ENCODE peak calls at places on chromosomes 3 and 15, in nine cellular contexts. N, S, R, V, X, O, P, Z and L are unnamed samples.

GRCh38 chr3:80564391-80564790 is 796.6 kb upstream of the ROBO1 start:
- DNase-seq in O (no peak), Z (no peak), P (no peak), X (no peak), N (no peak), S (no peak), V (no peak), R (no peak), L (no peak)

GRCh38 chr3:111621535-111621934 is 26.4 kb upstream of the ZBED2 start:
- DNase-seq in V (peak), N (peak), Z (no peak), X (peak), S (no peak), O (peak), P (peak), R (no peak), L (peak)

GRCh38 chr3:43286886-43287301 is 554 bp downstream of the SNRK start:
- DNase-seq in R (peak), V (peak), S (no peak), X (peak), Z (no peak), N (no peak), O (no peak), P (peak), L (no peak)

GRCh38 chr3:131317667-131318066 is 63.9 kb upstream of the NUDT16 start:
- DNase-seq in O (no peak), V (no peak), S (no peak), Z (no peak), N (no peak), X (no peak), R (no peak), P (no peak), L (no peak)

GRCh38 chr3:72336821-72337479 is 511.3 kb downstream of the SHQ1 start:
- DNase-seq in Z (peak), N (peak), P (peak), O (no peak), R (peak), X (peak), S (no peak), V (peak), L (peak)

GRCh38 chr3:7684193-7684592 is 817.4 kb upstream of the LMCD1 start:
- DNase-seq in N (no peak), O (no peak), X (no peak), P (no peak), R (no peak), V (no peak), Z (no peak), S (no peak), L (no peak)

GRCh38 chr3:79477242-79477641 is 290.6 kb downstream of the ROBO1 start:
- DNase-seq in N (no peak), P (no peak), R (no peak), X (no peak), Z (no peak), O (no peak), V (no peak), S (no peak), L (no peak)

GRCh38 chr3:175200391-175200790 is 341.3 kb downstream of the NAALADL2 start:
- DNase-seq in Z (no peak), P (no peak), X (no peak), N (no peak), S (no peak), O (no peak), V (no peak), R (peak), L (no peak)

GRCh38 chr15:80426316-80426715 is 22.1 kb downstream of the ARNT2 start:
- DNase-seq in X (no peak), O (no peak), N (no peak), V (no peak), Z (no peak), R (no peak), S (no peak), P (no peak), L (no peak)

GRCh38 chr15:33396457-33396856 is 85.7 kb downstream of the RYR3 start:
- DNase-seq in P (no peak), N (no peak), V (no peak), O (no peak), X (no peak), S (no peak), Z (no peak), R (no peak), L (no peak)

GRCh38 chr3:27431116-27431515 is 53.1 kb downstream of the SLC4A7 start:
- DNase-seq in Z (peak), S (no peak), R (peak), V (no peak), N (no peak), P (no peak), O (peak), X (peak), L (peak)

GRCh38 chr15:57537072-57537471 is 54.6 kb upstream of the MYZAP start:
- DNase-seq in R (peak), X (peak), V (peak), S (no peak), O (peak), P (peak), Z (no peak), N (no peak), L (peak)

DNA sequence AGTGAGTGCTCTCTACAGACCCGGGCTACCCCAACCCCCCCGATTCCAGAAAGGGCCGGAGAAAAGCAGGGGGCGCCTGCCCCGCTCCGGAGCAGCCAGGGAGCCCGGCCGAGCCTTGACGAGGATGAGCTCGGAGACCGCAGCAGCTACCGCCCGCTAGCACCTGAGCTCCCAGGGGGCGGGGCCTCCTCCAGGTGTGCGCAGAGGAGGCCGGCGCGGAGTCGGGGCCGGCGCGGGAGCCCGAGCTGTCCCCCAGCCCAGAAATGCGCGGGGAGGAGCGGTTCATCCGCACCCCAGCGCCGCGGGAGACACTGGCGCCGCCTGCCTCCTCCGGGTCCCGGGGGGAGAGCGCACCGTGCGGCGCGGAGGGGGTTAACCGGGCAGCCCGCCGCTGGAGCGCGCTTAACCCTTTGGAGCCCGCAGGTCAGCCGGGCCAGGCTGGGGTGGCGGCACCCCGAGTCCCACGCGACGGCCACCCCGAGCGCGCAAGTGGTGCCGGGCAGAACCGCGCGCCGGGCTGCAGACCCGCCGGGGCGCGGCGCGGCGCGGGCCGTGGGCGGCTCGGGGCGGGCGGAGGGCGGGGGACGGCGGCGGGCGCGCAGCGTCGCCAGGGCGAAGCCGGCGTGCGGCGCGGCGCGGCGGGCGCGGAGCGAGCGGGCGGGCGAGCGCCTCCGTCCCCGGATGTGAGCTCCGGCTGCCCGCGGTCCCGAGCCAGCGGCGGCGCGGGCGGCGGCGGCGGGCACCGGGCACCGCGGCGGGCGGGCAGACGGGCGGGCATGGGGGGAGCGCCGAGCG is at the start of gene CACNA1D:
- DNase-seq in V (peak), Z (no peak), S (no peak), R (peak), N (no peak), O (peak), P (peak), X (no peak), L (peak)
- TF ChIP-seq EZH2 in V (no peak), Z (peak), S (no peak), R (peak), N (no peak), O (no peak), P (peak), X (peak), L (no peak)

DNA sequence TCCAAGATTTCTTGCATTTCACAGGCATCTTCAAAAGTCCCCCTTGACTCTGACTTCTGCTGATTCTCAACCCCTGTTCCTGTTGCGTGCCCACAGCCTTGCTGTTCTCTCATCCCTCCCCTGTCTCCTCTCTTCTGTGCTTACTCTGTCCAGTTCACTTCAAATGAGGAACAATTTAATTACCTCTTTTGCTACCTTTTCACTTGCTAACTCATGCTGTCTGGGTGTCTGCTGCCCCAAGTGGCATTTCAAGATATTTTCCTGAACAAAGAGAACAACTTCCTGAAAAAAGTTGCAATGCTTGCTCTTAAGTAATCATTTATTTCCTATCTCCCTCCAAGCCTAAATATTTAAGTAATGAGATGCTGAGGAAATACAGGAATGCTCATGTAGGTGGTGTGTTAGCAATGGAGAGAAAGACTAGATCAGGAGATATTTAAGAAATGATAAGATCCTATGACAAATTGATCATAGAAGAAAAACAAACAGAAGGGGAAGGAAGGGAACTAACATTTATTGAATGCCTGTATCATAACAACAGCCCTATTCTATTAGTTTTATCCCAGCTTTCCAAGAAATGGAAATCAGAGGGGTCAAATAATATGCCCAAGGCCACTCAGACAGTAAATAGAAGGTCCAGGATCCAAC is 42.2 kb downstream of the SV2B start:
- DNase-seq in V (peak), X (peak), R (no peak), P (peak), S (no peak), N (no peak), Z (no peak), O (no peak), L (no peak)
- TF ChIP-seq CTCF in V (peak), X (peak), R (peak), P (peak), S (peak), N (peak), Z (peak), O (peak), L (peak)

DNA sequence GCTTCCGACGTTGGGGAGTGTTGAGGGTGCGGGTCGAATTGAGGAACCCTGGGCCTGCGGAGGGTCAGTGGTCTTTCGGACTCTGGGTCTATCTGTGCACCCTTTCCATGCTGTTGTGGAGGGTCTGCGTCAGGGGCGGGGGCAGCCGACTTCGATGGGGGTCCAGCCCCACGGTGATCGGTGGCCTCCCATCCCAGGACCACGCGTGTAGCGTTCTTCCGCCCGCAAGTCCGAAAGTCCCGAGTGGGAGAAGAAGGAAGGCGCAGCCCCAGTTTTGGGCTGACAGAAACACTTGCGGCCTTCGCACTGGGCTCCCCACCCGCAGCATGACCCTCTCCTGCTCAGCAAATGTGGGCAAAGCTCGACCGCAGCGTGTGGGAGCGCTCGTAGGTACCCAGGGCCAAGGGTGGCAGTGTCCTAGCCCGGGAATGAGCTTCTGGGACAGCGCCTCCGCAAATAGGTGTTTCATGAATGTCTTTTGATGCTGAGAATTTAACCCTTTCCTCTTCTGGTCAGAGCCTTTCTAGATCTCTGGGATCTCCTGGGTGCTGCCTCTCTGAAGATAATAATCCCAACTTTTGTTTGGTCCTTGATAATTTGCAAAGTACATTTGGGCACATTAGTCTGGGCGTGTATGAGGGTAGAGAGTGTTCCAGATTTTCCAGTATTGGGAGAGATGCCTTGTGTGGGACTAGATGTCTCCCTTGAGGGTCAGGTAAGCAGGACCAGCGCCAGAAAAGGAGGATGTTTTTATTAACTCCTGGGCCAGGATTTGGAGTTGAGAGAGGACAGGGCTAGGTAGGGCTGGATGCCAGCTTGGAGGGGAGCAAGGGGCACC is 2.3 kb upstream of the DLL4 start:
- DNase-seq in X (no peak), V (peak), N (no peak), S (no peak), O (no peak), Z (no peak), R (no peak), P (no peak), L (no peak)
- TF ChIP-seq EZH2 in X (no peak), V (peak), N (no peak), S (peak), O (no peak), Z (peak), R (peak), P (peak), L (no peak)

DNA sequence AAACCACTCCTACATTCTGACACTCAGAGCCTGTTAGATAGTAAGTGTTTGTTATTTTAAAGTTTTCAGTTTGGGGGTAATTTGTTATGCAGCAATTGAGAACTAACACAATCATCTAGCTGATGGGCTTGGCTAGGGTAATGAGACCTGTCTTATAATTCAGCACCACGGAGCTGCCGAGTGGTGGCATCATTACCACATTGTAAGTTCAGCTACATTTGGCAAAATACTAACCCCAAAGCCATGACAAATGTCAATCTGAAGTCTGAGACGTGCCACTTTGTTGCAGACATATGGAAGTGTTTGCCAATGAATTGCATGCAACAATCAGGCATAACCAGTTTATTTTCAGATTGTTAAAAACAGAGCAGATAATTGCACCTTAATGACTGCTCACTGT is 52.7 kb downstream of the KLHL6 start:
- DNase-seq in O (no peak), P (no peak), S (no peak), X (peak), N (no peak), R (peak), V (no peak), Z (no peak), L (no peak)
- TF ChIP-seq CTCF in O (peak), P (peak), S (no peak), X (peak), N (peak), R (peak), V (no peak), Z (no peak), L (no peak)

GRCh38 chr3:126375835-126376331 is 18.7 kb upstream of the KLF15 start:
- DNase-seq in V (no peak), S (no peak), N (no peak), P (no peak), O (no peak), X (no peak), R (no peak), Z (no peak), L (no peak)

GRCh38 chr3:126376464-126376863 is 18.2 kb upstream of the CFAP100 start:
- DNase-seq in R (no peak), S (no peak), Z (no peak), N (no peak), P (no peak), X (no peak), O (no peak), V (no peak), L (no peak)

GRCh38 chr3:126377211-126377610 is 17.5 kb upstream of the CFAP100 start:
- DNase-seq in O (no peak), P (no peak), R (no peak), X (no peak), S (no peak), V (no peak), Z (no peak), N (no peak), L (no peak)

GRCh38 chr3:126378341-126378751 is 16.4 kb upstream of the CFAP100 start:
- DNase-seq in P (no peak), R (no peak), X (no peak), N (no peak), Z (no peak), O (no peak), S (no peak), V (no peak), L (no peak)

GRCh38 chr3:126380011-126380768 is 14.5 kb upstream of the CFAP100 start:
- DNase-seq in N (no peak), S (no peak), P (no peak), Z (no peak), X (no peak), V (peak), R (no peak), O (no peak), L (no peak)
- TF ChIP-seq EZH2 in N (no peak), S (no peak), P (no peak), Z (no peak), X (no peak), V (no peak), R (no peak), O (no peak), L (no peak)

GRCh38 chr3:190017575-190018288 is 103.0 kb downstream of the P3H2 start:
- DNase-seq in V (peak), O (peak), S (no peak), Z (no peak), N (no peak), R (peak), P (peak), X (peak), L (peak)
- TF ChIP-seq CTCF in V (peak), O (peak), S (peak), Z (peak), N (no peak), R (peak), P (peak), X (peak), L (peak)

GRCh38 chr15:39969871-39970270 is 36.0 kb downstream of the EIF2AK4 start:
- DNase-seq in Z (no peak), P (no peak), N (no peak), O (peak), V (no peak), X (no peak), S (no peak), R (peak), L (peak)

GRCh38 chr15:39968273-39969001 is 34.5 kb downstream of the EIF2AK4 start:
- DNase-seq in X (no peak), Z (no peak), S (no peak), V (no peak), N (no peak), P (no peak), O (no peak), R (no peak), L (no peak)

GRCh38 chr15:39969002-39969394 is 35.1 kb downstream of the EIF2AK4 start:
- DNase-seq in X (no peak), P (no peak), O (no peak), V (no peak), R (no peak), S (no peak), Z (no peak), N (no peak), L (no peak)

GRCh38 chr15:39963806-39964205 is 29.9 kb downstream of the EIF2AK4 start:
- DNase-seq in R (no peak), N (no peak), P (no peak), V (no peak), O (no peak), X (no peak), Z (no peak), S (no peak), L (no peak)

DNA sequence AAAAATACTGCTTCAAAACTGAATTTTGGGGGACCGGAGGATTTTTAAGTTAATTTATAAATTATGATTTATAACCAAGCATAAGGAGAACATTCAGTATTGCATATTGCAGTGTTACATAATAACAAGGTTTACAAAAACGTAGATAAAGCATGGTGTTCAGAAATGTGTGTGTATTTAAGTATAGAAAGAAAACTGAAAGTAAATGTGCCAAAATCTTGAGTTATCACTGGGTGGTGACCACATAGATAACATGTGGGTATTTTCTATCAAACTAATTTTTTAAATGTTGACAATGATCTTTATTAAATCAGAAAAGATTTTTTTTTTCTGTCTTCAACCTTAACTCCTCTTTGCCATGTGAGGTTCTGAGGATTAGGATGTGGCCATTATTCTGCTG is 32.6 kb downstream of the EIF2AK4 start:
- DNase-seq in S (no peak), P (no peak), N (no peak), X (no peak), V (no peak), O (no peak), Z (no peak), R (no peak), L (no peak)
- TF ChIP-seq EZH2 in S (no peak), P (no peak), N (no peak), X (no peak), V (no peak), O (no peak), Z (no peak), R (no peak), L (no peak)

GRCh38 chr15:26260517-26261133 is 397.5 kb upstream of the ATP10A start:
- DNase-seq in Z (no peak), O (no peak), X (peak), S (no peak), P (peak), R (peak), V (peak), N (peak), L (no peak)
- TF ChIP-seq CTCF in Z (no peak), O (no peak), X (peak), S (peak), P (peak), R (peak), V (peak), N (peak), L (peak)

GRCh38 chr15:77633134-77633912 is 611 bp upstream of the LINGO1 start:
- DNase-seq in O (peak), X (peak), P (peak), N (peak), R (peak), V (peak), S (no peak), Z (peak), L (peak)
- TF ChIP-seq EZH2 in O (no peak), X (peak), P (peak), N (no peak), R (peak), V (no peak), S (no peak), Z (peak), L (peak)